ENCODE peak calls at places on chromosomes 3 and 15, in four cellular contexts. I is PC-3, A is mammary epithelial cell, O is DND-41. R is an unnamed sample.

GRCh38 chr3:51295625-51296024 is 89.5 kb upstream of the MANF start:
- DNase-seq in I (no peak), A (no peak), O (no peak), R (no peak)

GRCh38 chr3:5136619-5137429 is 14.7 kb downstream of the ARL8B start:
- DNase-seq in I (peak), A (peak), O (peak), R (peak)

GRCh38 chr15:71373917-71374316 is 258.6 kb downstream of the THSD4 start:
- DNase-seq in I (no peak), A (no peak), O (no peak), R (no peak)

GRCh38 chr3:42683875-42684593 is 1.3 kb upstream of the KLHL40 start:
- DNase-seq in I (peak), A (peak), O (no peak), R (peak)

GRCh38 chr3:69143605-69144004 is 21.2 kb upstream of the LMOD3 start:
- DNase-seq in I (peak), A (peak), O (no peak), R (peak)

GRCh38 chr3:62818347-62818746 is 56.9 kb downstream of the CADPS start:
- DNase-seq in I (no peak), A (no peak), O (no peak), R (no peak)

GRCh38 chr3:20055020-20055775 is 15.0 kb downstream of the KAT2B start:
- DNase-seq in I (no peak), A (no peak), O (no peak), R (no peak)

GRCh38 chr3:38988955-38989354 is 62.8 kb downstream of the SCN11A start:
- DNase-seq in I (no peak), A (no peak), O (no peak), R (no peak)

GRCh38 chr3:52395503-52395865 is 49.4 kb downstream of the SEMA3G start:
- DNase-seq in I (no peak), A (no peak), O (no peak), R (no peak)

GRCh38 chr3:48595526-48596121 is 495 bp upstream of the COL7A1 start:
- DNase-seq in I (peak), A (peak), O (no peak), R (peak)

GRCh38 chr3:8210752-8211405 is 290.7 kb upstream of the LMCD1 start:
- DNase-seq in I (peak), A (no peak), O (no peak), R (peak)

GRCh38 chr3:129329858-129330257 is 51.2 kb downstream of the HMCES start:
- DNase-seq in I (no peak), A (no peak), O (no peak), R (no peak)

GRCh38 chr3:136602818-136603217 is 149.4 kb downstream of the STAG1 start:
- DNase-seq in I (no peak), A (no peak), O (no peak), R (peak)

GRCh38 chr3:70726096-70726745 is 413.8 kb upstream of the MDFIC2 start:
- DNase-seq in I (no peak), A (no peak), O (no peak), R (peak)

GRCh38 chr3:24237971-24238767 is 256.5 kb downstream of the THRB start:
- DNase-seq in I (peak), A (peak), O (peak), R (peak)

GRCh38 chr15:101161656-101162055 is 90.2 kb downstream of the CHSY1 start:
- DNase-seq in I (no peak), A (no peak), O (no peak), R (no peak)

GRCh38 chr15:26971303-26972018 is 480 bp downstream of the GABRG3 start:
- DNase-seq in I (no peak), A (no peak), O (no peak), R (peak)

GRCh38 chr15:81312790-81313543 is 11.0 kb downstream of the STARD5 start:
- DNase-seq in I (peak), A (peak), O (no peak), R (peak)

GRCh38 chr3:32140943-32141342 is 34.5 kb downstream of the GPD1L start:
- DNase-seq in I (no peak), A (no peak), O (no peak), R (no peak)

GRCh38 chr15:84112025-84112424 is 123.5 kb upstream of the GOLGA6L4 start:
- DNase-seq in I (peak), A (peak), O (no peak), R (peak)

GRCh38 chr15:80849308-80849707 is 70.1 kb downstream of the CEMIP start:
- DNase-seq in I (peak), A (peak), O (no peak), R (peak)

GRCh38 chr15:57554063-57554820 is 37.5 kb upstream of the MYZAP start:
- DNase-seq in I (no peak), A (no peak), O (no peak), R (peak)

GRCh38 chr3:64187065-64187959 is 38.0 kb downstream of the PRICKLE2 start:
- DNase-seq in I (peak), A (peak), O (no peak), R (peak)

GRCh38 chr15:95561463-95561862 is 769.0 kb upstream of the NR2F2 start:
- DNase-seq in I (no peak), A (no peak), O (no peak), R (peak)

DNA sequence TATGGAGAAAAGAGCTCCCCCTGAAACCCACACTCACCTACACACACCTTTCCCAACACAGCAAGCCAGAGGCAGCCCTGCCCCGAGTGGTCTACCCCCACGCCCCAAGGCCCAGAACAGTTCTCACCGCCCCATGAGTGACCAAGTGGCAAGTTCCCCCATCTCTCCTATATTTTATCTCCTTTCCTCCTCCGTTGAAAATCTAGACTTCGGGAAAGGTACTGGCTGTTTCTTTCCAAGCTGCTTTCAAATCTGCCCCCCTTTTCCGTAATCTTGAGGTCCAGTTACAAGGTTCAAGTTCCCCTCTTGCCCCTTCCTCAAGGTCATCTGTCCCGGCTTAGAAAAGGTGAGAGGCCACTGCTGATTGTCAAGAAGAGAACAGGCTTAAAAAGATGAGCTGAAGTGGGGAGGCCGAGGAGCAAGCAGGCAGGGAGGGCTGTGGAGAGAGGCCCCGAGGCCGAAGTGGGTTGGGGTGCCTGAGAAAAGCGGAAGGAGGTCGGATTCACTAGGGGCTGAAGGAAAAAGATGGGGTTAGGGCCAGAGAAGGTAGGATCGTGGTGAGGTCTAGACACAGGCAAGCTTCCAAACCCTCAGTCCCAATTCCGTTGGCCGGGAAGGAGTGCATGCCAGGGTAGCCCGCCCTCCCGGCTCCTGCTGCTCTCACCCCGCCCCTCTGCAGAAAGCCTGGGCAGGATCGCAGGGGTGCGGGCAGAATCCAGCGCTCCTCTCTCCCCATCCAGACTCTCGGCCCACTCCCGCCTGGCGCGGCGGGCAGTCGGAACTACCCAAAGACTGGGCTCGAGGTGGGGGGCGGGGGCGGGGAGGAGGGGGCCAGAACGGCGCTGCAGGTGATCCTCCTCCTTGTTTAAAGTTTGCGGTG is 1.7 kb downstream of the SEMA5B start:
- DNase-seq in I (no peak), A (no peak), O (no peak), R (no peak)
- TF ChIP-seq EZH2 in I (no peak), A (no peak), O (no peak), R (peak)

GRCh38 chr3:156551746-156552145 is 3.2 kb downstream of the SSR3 start:
- DNase-seq in I (peak), A (peak), O (no peak), R (peak)
- TF ChIP-seq EZH2 in I (no peak), A (no peak), O (no peak), R (no peak)

GRCh38 chr15:28931828-28932227 is 46.1 kb downstream of the APBA2 start:
- DNase-seq in I (no peak), A (no peak), O (no peak), R (no peak)

GRCh38 chr15:28932361-28932760 is 46.6 kb downstream of the APBA2 start:
- DNase-seq in I (no peak), A (no peak), O (no peak), R (no peak)

GRCh38 chr15:28935316-28935715 is 49.5 kb downstream of the APBA2 start:
- DNase-seq in I (no peak), A (no peak), O (no peak), R (no peak)

GRCh38 chr15:28934645-28935044 is 48.9 kb downstream of the APBA2 start:
- DNase-seq in I (no peak), A (no peak), O (no peak), R (no peak)

GRCh38 chr15:28933710-28934445 is 48.1 kb downstream of the APBA2 start:
- DNase-seq in I (no peak), A (no peak), O (no peak), R (no peak)
- TF ChIP-seq EZH2 in I (no peak), A (no peak), O (no peak), R (no peak)

GRCh38 chr15:32716960-32717289 is 879 bp upstream of the GREM1 start:
- DNase-seq in I (no peak), A (no peak), O (no peak), R (no peak)
- TF ChIP-seq EZH2 in I (no peak), A (no peak), O (no peak), R (no peak)

GRCh38 chr3:11037966-11038365 is 45.4 kb downstream of the SLC6A1 start:
- DNase-seq in I (no peak), A (no peak), O (no peak), R (no peak)

GRCh38 chr3:11034297-11035000 is 41.9 kb downstream of the SLC6A1 start:
- DNase-seq in I (no peak), A (no peak), O (no peak), R (no peak)

GRCh38 chr3:11035757-11036505 is 43.4 kb downstream of the SLC6A1 start:
- DNase-seq in I (no peak), A (no peak), O (no peak), R (no peak)

GRCh38 chr3:11037241-11037873 is 44.8 kb downstream of the SLC6A1 start:
- DNase-seq in I (no peak), A (no peak), O (no peak), R (no peak)
- TF ChIP-seq EZH2 in I (no peak), A (peak), O (no peak), R (no peak)

GRCh38 chr3:123027292-123028232 is at the start of gene SEMA5B:
- DNase-seq in I (peak), A (peak), O (peak), R (no peak)
- TF ChIP-seq EZH2 in I (peak), A (no peak), O (peak), R (no peak)

GRCh38 chr15:22258402-22259150 is 178.2 kb downstream of the OR4M2 start:
- DNase-seq in I (no peak), A (no peak), O (no peak), R (no peak)

GRCh38 chr15:22253676-22254408 is 173.5 kb downstream of the OR4M2 start:
- DNase-seq in I (no peak), A (no peak), O (no peak), R (no peak)

GRCh38 chr15:22257047-22257667 is 176.8 kb downstream of the OR4M2 start:
- DNase-seq in I (no peak), A (no peak), O (no peak), R (no peak)

GRCh38 chr15:22259881-22260421 is 179.6 kb downstream of the OR4M2 start:
- DNase-seq in I (no peak), A (no peak), O (no peak), R (no peak)

GRCh38 chr15:22257668-22258401 is 177.5 kb downstream of the OR4M2 start:
- DNase-seq in I (no peak), A (no peak), O (no peak), R (no peak)
- TF ChIP-seq EZH2 in I (no peak), A (no peak), O (no peak), R (no peak)

DNA sequence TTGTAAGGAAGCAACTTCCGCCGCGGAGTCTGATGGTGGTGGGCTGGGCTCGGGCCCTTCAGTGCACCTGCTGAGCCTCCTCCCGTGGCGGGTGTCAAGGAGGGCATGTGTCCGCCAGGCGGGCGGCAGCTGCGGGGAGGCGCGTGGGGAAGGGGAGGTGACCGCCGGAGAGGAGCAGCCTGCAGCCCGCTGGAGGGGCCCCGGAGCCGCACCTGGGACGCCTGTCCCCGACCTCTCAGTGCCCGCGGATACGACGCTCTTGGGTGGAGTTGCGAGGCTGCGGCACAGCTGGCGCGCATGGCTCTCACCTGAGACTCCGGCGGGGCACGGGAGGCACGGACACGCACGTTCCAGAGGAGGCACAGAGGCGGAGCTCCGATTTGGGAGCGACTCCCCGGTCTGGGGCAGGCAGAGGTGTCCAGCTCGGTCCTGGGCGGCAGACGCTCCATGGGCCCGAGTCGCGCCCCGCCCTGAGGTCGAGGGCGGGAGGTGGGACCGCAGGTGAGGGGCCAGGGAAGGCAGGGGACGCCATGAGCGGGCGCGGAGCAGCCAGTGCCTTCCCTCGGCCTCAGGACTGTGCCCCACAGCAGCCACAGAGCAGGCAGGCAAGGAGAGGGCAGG is 50.2 kb upstream of the PRR20G start:
- DNase-seq in I (no peak), A (no peak), O (no peak), R (no peak)
- TF ChIP-seq EZH2 in I (no peak), A (no peak), O (no peak), R (no peak)

R was measured in fibroblast of lung.